ENCODE peak calls at places on chromosomes 5 and 9, in seven cellular contexts. One of them, this sample, is unnamed.
A peak's percentile ranks its signal among the peaks of the same experiment; 100 is the strongest.

GRCh38 chr9:126479515-126479914 is 134.2 kb upstream of the LMX1B start:
- DNase-seq in T-cell: no peak
- DNase-seq in kidney epithelial cell: no peak
- DNase-seq in HT1080: no peak
- DNase-seq in activated T-helper 1 cell treated with Interleukin-2 at 50 U/mL for 16 hours: no peak
- DNase-seq in adipocyte: no peak
- DNase-seq in fibroblast of pulmonary artery: no peak
- DNase-seq in this sample: no peak

GRCh38 chr9:120348951-120349429 is 231.0 kb downstream of the CDK5RAP2 start:
- DNase-seq in T-cell: no peak
- DNase-seq in kidney epithelial cell: no peak
- DNase-seq in HT1080: peak; percentile 54
- DNase-seq in activated T-helper 1 cell treated with Interleukin-2 at 50 U/mL for 16 hours: no peak
- DNase-seq in adipocyte: peak; percentile 61
- DNase-seq in fibroblast of pulmonary artery: peak; percentile 65
- DNase-seq in this sample: peak; percentile 49

GRCh38 chr9:70962761-70963445 is 158.5 kb downstream of the TRPM3 start:
- DNase-seq in T-cell: no peak
- DNase-seq in kidney epithelial cell: no peak
- DNase-seq in HT1080: no peak
- DNase-seq in activated T-helper 1 cell treated with Interleukin-2 at 50 U/mL for 16 hours: no peak
- DNase-seq in adipocyte: no peak
- DNase-seq in fibroblast of pulmonary artery: no peak
- DNase-seq in this sample: no peak

GRCh38 chr5:92634883-92635282 is 946.1 kb downstream of the NR2F1-AS1 start:
- DNase-seq in T-cell: no peak
- DNase-seq in kidney epithelial cell: no peak
- DNase-seq in HT1080: no peak
- DNase-seq in activated T-helper 1 cell treated with Interleukin-2 at 50 U/mL for 16 hours: no peak
- DNase-seq in adipocyte: no peak
- DNase-seq in fibroblast of pulmonary artery: no peak
- DNase-seq in this sample: no peak

GRCh38 chr9:33233659-33234335 is 6.2 kb upstream of the SPINK4 start:
- DNase-seq in T-cell: no peak
- DNase-seq in kidney epithelial cell: peak; percentile 96
- DNase-seq in HT1080: peak; percentile 97
- DNase-seq in activated T-helper 1 cell treated with Interleukin-2 at 50 U/mL for 16 hours: no peak
- DNase-seq in adipocyte: peak; percentile 76
- DNase-seq in fibroblast of pulmonary artery: peak; percentile 90
- DNase-seq in this sample: peak; percentile 82

GRCh38 chr9:31590091-31590490 is 794.4 kb upstream of the ACO1 start:
- DNase-seq in T-cell: no peak
- DNase-seq in kidney epithelial cell: no peak
- DNase-seq in HT1080: peak; percentile 26
- DNase-seq in activated T-helper 1 cell treated with Interleukin-2 at 50 U/mL for 16 hours: no peak
- DNase-seq in adipocyte: no peak
- DNase-seq in fibroblast of pulmonary artery: peak; percentile 40
- DNase-seq in this sample: peak; percentile 7

GRCh38 chr9:129671519-129671918 is 6.1 kb downstream of the PRRX2 start:
- DNase-seq in T-cell: no peak
- DNase-seq in kidney epithelial cell: no peak
- DNase-seq in HT1080: no peak
- DNase-seq in activated T-helper 1 cell treated with Interleukin-2 at 50 U/mL for 16 hours: no peak
- DNase-seq in adipocyte: peak; percentile 59
- DNase-seq in fibroblast of pulmonary artery: no peak
- DNase-seq in this sample: no peak

GRCh38 chr5:71695069-71695468 is 24.0 kb upstream of the CARTPT start:
- DNase-seq in T-cell: no peak
- DNase-seq in kidney epithelial cell: no peak
- DNase-seq in HT1080: no peak
- DNase-seq in activated T-helper 1 cell treated with Interleukin-2 at 50 U/mL for 16 hours: no peak
- DNase-seq in adipocyte: no peak
- DNase-seq in fibroblast of pulmonary artery: no peak
- DNase-seq in this sample: no peak

GRCh38 chr5:110880413-110880812 is 141.6 kb downstream of the SLC25A46 start:
- DNase-seq in T-cell: no peak
- DNase-seq in kidney epithelial cell: peak; percentile 38
- DNase-seq in HT1080: peak; percentile 65
- DNase-seq in activated T-helper 1 cell treated with Interleukin-2 at 50 U/mL for 16 hours: no peak
- DNase-seq in adipocyte: peak; percentile 92
- DNase-seq in fibroblast of pulmonary artery: peak; percentile 98
- DNase-seq in this sample: peak; percentile 77

GRCh38 chr9:88460583-88461332 is 72.5 kb downstream of the SPIN1 start:
- DNase-seq in T-cell: no peak
- DNase-seq in kidney epithelial cell: no peak
- DNase-seq in HT1080: no peak
- DNase-seq in activated T-helper 1 cell treated with Interleukin-2 at 50 U/mL for 16 hours: no peak
- DNase-seq in adipocyte: no peak
- DNase-seq in fibroblast of pulmonary artery: no peak
- DNase-seq in this sample: no peak

GRCh38 chr5:126358525-126358924 is 64.7 kb upstream of the GRAMD2B start:
- DNase-seq in T-cell: no peak
- DNase-seq in kidney epithelial cell: no peak
- DNase-seq in HT1080: peak; percentile 65
- DNase-seq in activated T-helper 1 cell treated with Interleukin-2 at 50 U/mL for 16 hours: no peak
- DNase-seq in adipocyte: no peak
- DNase-seq in fibroblast of pulmonary artery: no peak
- DNase-seq in this sample: peak; percentile 64

GRCh38 chr9:93600504-93600903 is 24.1 kb downstream of the PHF2 start:
- DNase-seq in T-cell: no peak
- DNase-seq in kidney epithelial cell: no peak
- DNase-seq in HT1080: no peak
- DNase-seq in activated T-helper 1 cell treated with Interleukin-2 at 50 U/mL for 16 hours: no peak
- DNase-seq in adipocyte: no peak
- DNase-seq in fibroblast of pulmonary artery: no peak
- DNase-seq in this sample: no peak

GRCh38 chr9:70399141-70399540 is 15.3 kb downstream of the KLF9 start:
- DNase-seq in T-cell: no peak
- DNase-seq in kidney epithelial cell: no peak
- DNase-seq in HT1080: no peak
- DNase-seq in activated T-helper 1 cell treated with Interleukin-2 at 50 U/mL for 16 hours: no peak
- DNase-seq in adipocyte: no peak
- DNase-seq in fibroblast of pulmonary artery: no peak
- DNase-seq in this sample: no peak

GRCh38 chr5:37111426-37112382 is 137.5 kb downstream of the CPLANE1 start:
- DNase-seq in T-cell: no peak
- DNase-seq in kidney epithelial cell: no peak
- DNase-seq in HT1080: no peak
- DNase-seq in activated T-helper 1 cell treated with Interleukin-2 at 50 U/mL for 16 hours: no peak
- DNase-seq in adipocyte: no peak
- DNase-seq in fibroblast of pulmonary artery: no peak
- DNase-seq in this sample: peak; percentile 37

GRCh38 chr5:100479079-100479688 is 56.0 kb upstream of the FAM174A start:
- DNase-seq in T-cell: no peak
- DNase-seq in kidney epithelial cell: no peak
- DNase-seq in HT1080: no peak
- DNase-seq in activated T-helper 1 cell treated with Interleukin-2 at 50 U/mL for 16 hours: no peak
- DNase-seq in adipocyte: no peak
- DNase-seq in fibroblast of pulmonary artery: peak; percentile 26
- DNase-seq in this sample: peak; percentile 13

GRCh38 chr5:128163991-128164390 is 80.4 kb downstream of the SLC12A2 start:
- DNase-seq in T-cell: no peak
- DNase-seq in kidney epithelial cell: no peak
- DNase-seq in HT1080: peak; percentile 26
- DNase-seq in activated T-helper 1 cell treated with Interleukin-2 at 50 U/mL for 16 hours: no peak
- DNase-seq in adipocyte: peak; percentile 11
- DNase-seq in fibroblast of pulmonary artery: peak; percentile 12
- DNase-seq in this sample: no peak

GRCh38 chr5:34833090-34833489 is 5.9 kb upstream of the TTC23L start:
- DNase-seq in T-cell: no peak
- DNase-seq in kidney epithelial cell: no peak
- DNase-seq in HT1080: no peak
- DNase-seq in activated T-helper 1 cell treated with Interleukin-2 at 50 U/mL for 16 hours: no peak
- DNase-seq in adipocyte: no peak
- DNase-seq in fibroblast of pulmonary artery: no peak
- DNase-seq in this sample: no peak

GRCh38 chr5:66582499-66582898 is 13.7 kb upstream of the MAST4 start:
- DNase-seq in T-cell: no peak
- DNase-seq in kidney epithelial cell: no peak
- DNase-seq in HT1080: peak; percentile 25
- DNase-seq in activated T-helper 1 cell treated with Interleukin-2 at 50 U/mL for 16 hours: no peak
- DNase-seq in adipocyte: no peak
- DNase-seq in fibroblast of pulmonary artery: peak; percentile 63
- DNase-seq in this sample: no peak

GRCh38 chr5:34484190-34484589 is 171.9 kb upstream of the RAI14 start:
- DNase-seq in T-cell: no peak
- DNase-seq in kidney epithelial cell: no peak
- DNase-seq in HT1080: no peak
- DNase-seq in activated T-helper 1 cell treated with Interleukin-2 at 50 U/mL for 16 hours: no peak
- DNase-seq in adipocyte: no peak
- DNase-seq in fibroblast of pulmonary artery: no peak
- DNase-seq in this sample: no peak

GRCh38 chr5:151225475-151225874 is 1.6 kb upstream of the CCDC69 start:
- DNase-seq in T-cell: no peak
- DNase-seq in kidney epithelial cell: no peak
- DNase-seq in HT1080: no peak
- DNase-seq in activated T-helper 1 cell treated with Interleukin-2 at 50 U/mL for 16 hours: no peak
- DNase-seq in adipocyte: no peak
- DNase-seq in fibroblast of pulmonary artery: no peak
- DNase-seq in this sample: no peak

GRCh38 chr5:61687371-61687770 is 355.3 kb downstream of the ZSWIM6 start:
- DNase-seq in T-cell: no peak
- DNase-seq in kidney epithelial cell: no peak
- DNase-seq in HT1080: no peak
- DNase-seq in activated T-helper 1 cell treated with Interleukin-2 at 50 U/mL for 16 hours: no peak
- DNase-seq in adipocyte: peak; percentile 42
- DNase-seq in fibroblast of pulmonary artery: no peak
- DNase-seq in this sample: no peak

This sample was measured in mesenchymal stem cell.